ENCODE peak calls at places on chromosome 20, in six cellular contexts. I is IMR-90, J is GM12878, D is K562, V is HepG2, G is H1. S is an unnamed sample. For H3K4me1, the result is how much of the 10 kb centered on the place peaks cover.

GRCh38 chr20:21303872-21304586 is 898 bp downstream of the XRN2 start:
- DNase-seq in I (peak), J (no peak), D (no peak), V (no peak), G (no peak), S (no peak)

GRCh38 chr20:5061209-5061608 is 58.5 kb downstream of the PCNA start:
- DNase-seq in I (peak), J (no peak), D (no peak), V (peak), G (no peak), S (peak)

GRCh38 chr20:4434681-4435080 is 287.0 kb upstream of the PRND start:
- DNase-seq in I (peak), J (no peak), D (no peak), V (no peak), G (no peak), S (no peak)

GRCh38 chr20:6829510-6830116 is 62.1 kb downstream of the BMP2 start:
- DNase-seq in I (peak), J (no peak), D (no peak), V (peak), G (no peak), S (no peak)

GRCh38 chr20:10367425-10367920 is 66.5 kb downstream of the MKKS start:
- DNase-seq in I (no peak), J (no peak), D (no peak), V (no peak), G (no peak), S (no peak)

GRCh38 chr20:3753098-3753497 is 14.5 kb downstream of the ADISSP start:
- DNase-seq in I (peak), J (no peak), D (peak), V (peak), G (peak), S (peak)

GRCh38 chr20:22402990-22403859 is 181.1 kb downstream of the FOXA2 start:
- DNase-seq in I (no peak), J (no peak), D (no peak), V (peak), G (no peak), S (no peak)

GRCh38 chr20:2946988-2947961 is 74.0 kb downstream of the PTPRA start:
- DNase-seq in I (peak), J (no peak), D (peak), V (peak), G (no peak), S (no peak)

GRCh38 chr20:21289651-21290050 is 13.5 kb upstream of the XRN2 start:
- DNase-seq in I (peak), J (no peak), D (no peak), V (no peak), G (no peak), S (no peak)

GRCh38 chr20:19915111-19915798 is 101.9 kb upstream of the NAA20 start:
- DNase-seq in I (no peak), J (no peak), D (no peak), V (no peak), G (no peak), S (no peak)

GRCh38 chr20:64223526-64224067 is 32.0 kb upstream of the PCMTD2 start:
- DNase-seq in I (peak), J (no peak), D (peak), V (peak), G (peak), S (no peak)

GRCh38 chr20:5510446-5510845 is 193.7 kb upstream of the PROKR2 start:
- DNase-seq in I (no peak), J (no peak), D (no peak), V (no peak), G (peak), S (no peak)

GRCh38 chr20:63964412-63964811 is 5.3 kb downstream of the ZNF512B start:
- DNase-seq in I (no peak), J (no peak), D (no peak), V (no peak), G (no peak), S (no peak)

GRCh38 chr20:14845199-14846160 is 508.1 kb upstream of the FLRT3 start:
- DNase-seq in I (no peak), J (no peak), D (no peak), V (no peak), G (no peak), S (no peak)

GRCh38 chr20:49980140-49981008 is 2.4 kb upstream of the SNAI1 start:
- DNase-seq in I (no peak), J (no peak), D (no peak), V (no peak), G (no peak), S (no peak)

GRCh38 chr20:36760647-36761046 is 12.9 kb downstream of the DSN1 start:
- DNase-seq in I (no peak), J (no peak), D (no peak), V (peak), G (no peak), S (no peak)

GRCh38 chr20:7716286-7716972 is 223.8 kb downstream of the HAO1 start:
- DNase-seq in I (no peak), J (no peak), D (no peak), V (no peak), G (no peak), S (no peak)

GRCh38 chr20:16518068-16518783 is 55.0 kb downstream of the KIF16B start:
- DNase-seq in I (peak), J (no peak), D (peak), V (peak), G (no peak), S (peak)

GRCh38 chr20:46767127-46767761 is 57.8 kb downstream of the SLC2A10 start:
- DNase-seq in I (peak), J (no peak), D (peak), V (peak), G (peak), S (peak)

GRCh38 chr20:23086056-23086551 is at the start of gene CD93:
- DNase-seq in I (peak), J (no peak), D (peak), V (no peak), G (no peak), S (no peak)

GRCh38 chr20:32364554-32365208 is 6.5 kb downstream of the ASXL1 start:
- DNase-seq in I (no peak), J (no peak), D (no peak), V (no peak), G (no peak), S (no peak)

GRCh38 chr20:32363492-32363891 is 5.4 kb downstream of the ASXL1 start:
- DNase-seq in I (no peak), J (no peak), D (no peak), V (no peak), G (no peak), S (no peak)

GRCh38 chr20:32366380-32366779 is 8.2 kb downstream of the ASXL1 start:
- DNase-seq in I (no peak), J (no peak), D (no peak), V (no peak), G (no peak), S (no peak)

GRCh38 chr20:32362924-32363364 is 4.8 kb downstream of the ASXL1 start:
- DNase-seq in I (peak), J (no peak), D (no peak), V (peak), G (no peak), S (no peak)

GRCh38 chr20:32365560-32365959 is 7.4 kb downstream of the ASXL1 start:
- DNase-seq in I (no peak), J (no peak), D (no peak), V (no peak), G (no peak), S (no peak)
- H3K4me1 ChIP-seq in I (under half), J (under half), D (under half), V (half or more), G (under half), S (under half)

GRCh38 chr20:52540489-52540888 is 348.9 kb upstream of the ZFP64 start:
- DNase-seq in I (no peak), J (no peak), D (no peak), V (no peak), G (no peak), S (no peak)
- H3K9ac ChIP-seq in I (no peak), J (no peak), D (no peak), V (no peak), G (no peak), S (no peak)

DNA sequence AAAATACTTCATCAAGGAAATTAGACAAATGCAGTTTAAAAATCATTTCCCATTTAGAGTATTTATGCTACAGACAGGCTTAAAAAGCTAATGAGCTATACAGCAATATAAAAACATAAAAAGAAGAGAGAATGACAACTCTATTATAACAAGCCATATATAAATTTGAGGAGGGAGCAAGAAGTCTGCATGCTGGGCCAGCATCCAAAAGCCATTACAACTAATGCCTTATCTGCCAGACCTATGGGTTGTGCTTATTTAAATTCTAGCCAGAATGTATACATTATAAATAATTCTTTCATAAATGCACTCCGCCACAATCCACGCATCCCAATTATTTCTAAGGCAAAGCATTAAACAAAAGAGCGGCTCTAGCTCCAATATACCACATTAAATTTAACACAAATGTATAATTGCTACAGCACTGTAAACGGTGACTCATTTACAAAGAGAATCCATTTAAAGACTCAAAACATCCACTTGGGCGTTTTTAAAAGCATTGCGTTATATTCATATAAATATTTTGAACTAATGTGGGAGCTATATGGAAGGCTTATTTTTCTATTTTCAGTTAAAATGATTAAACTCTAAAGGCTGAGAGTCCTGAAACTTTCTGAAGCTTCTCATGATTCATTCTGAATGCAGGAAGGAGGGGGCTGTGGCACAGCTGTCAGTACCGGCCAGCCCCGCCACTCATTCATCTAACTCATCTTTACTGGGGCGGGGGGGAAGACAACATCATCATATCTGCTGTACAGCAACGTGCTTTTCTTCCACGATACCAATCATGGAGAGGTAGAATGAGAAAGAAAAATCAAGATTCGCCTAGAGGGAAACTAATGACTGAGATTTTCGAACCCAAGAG is 37.7 kb upstream of the RAB22A start:
- DNase-seq in I (peak), J (no peak), D (no peak), V (no peak), G (no peak), S (no peak)
- TF ChIP-seq CEBPB in I (peak), J (no peak), D (no peak), V (no peak), G (no peak), S (no peak)

GRCh38 chr20:32609993-32610896 is 25.1 kb upstream of the NOL4L start:
- DNase-seq in I (no peak), J (no peak), D (no peak), V (no peak), G (no peak), S (no peak)

GRCh38 chr20:32610897-32611218 is 25.7 kb upstream of the NOL4L start:
- DNase-seq in I (no peak), J (no peak), D (no peak), V (no peak), G (no peak), S (no peak)

GRCh38 chr20:32607727-32608663 is 22.9 kb upstream of the NOL4L start:
- DNase-seq in I (no peak), J (no peak), D (no peak), V (no peak), G (no peak), S (no peak)

GRCh38 chr20:32608664-32609015 is 23.5 kb upstream of the NOL4L start:
- DNase-seq in I (no peak), J (no peak), D (no peak), V (no peak), G (no peak), S (no peak)

DNA sequence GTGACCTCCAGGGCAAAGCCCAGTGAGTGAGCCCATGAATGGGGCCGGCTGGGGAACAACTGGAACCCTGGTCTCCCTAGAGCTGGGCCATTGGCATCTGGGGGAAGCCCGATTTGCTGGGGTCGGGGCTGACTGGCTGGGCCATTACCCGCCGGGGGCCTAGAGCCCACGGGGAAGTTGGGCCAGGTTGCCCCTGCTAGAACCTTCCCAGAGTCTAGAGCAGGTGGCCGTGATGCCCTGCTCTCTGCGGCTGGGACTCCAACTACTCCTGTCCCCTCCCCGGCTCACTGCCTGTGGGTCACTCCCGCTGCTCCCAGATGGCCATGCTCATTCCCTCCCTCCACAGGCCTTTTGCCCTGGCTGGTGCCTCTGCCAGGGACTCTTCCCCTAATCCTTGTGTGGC is 24.2 kb upstream of the NOL4L start:
- DNase-seq in I (no peak), J (no peak), D (no peak), V (no peak), G (no peak), S (no peak)
- H3K4me1 ChIP-seq in I (under half), J (under half), D (half or more), V (half or more), G (under half), S (under half)

GRCh38 chr20:53828673-53829085 is 235.0 kb upstream of the ZNF217 start:
- DNase-seq in I (peak), J (no peak), D (peak), V (no peak), G (no peak), S (peak)
- H3K9ac ChIP-seq in I (peak), J (peak), D (no peak), V (no peak), G (no peak), S (peak)

DNA sequence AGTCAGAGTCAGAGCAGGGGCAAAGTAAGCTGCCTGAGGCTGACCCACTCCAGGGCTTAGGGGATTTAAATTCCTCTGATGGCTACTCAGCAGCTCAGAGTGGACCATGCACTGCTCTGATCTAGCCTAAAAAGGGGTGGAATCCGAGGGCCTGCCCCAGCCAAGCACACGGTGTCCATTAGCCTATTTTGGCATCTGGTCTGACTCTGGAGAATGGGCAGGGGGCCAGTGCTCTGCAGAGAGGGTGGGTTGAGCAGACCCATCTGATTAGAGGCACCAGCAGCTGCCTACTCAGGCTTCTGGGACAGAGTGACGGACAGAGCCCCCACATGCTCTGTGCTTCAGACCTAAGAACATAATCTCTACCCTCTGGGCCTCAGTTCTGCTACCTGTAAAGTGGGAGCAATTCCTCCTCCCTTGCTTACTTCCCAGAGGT is 25.9 kb upstream of the TGM2 start:
- DNase-seq in I (no peak), J (no peak), D (no peak), V (no peak), G (no peak), S (no peak)
- TF ChIP-seq CEBPB in I (no peak), J (no peak), D (no peak), V (no peak), G (no peak), S (no peak)

GRCh38 chr20:35304956-35305355 is 12.7 kb upstream of the FAM83C start:
- DNase-seq in I (no peak), J (no peak), D (no peak), V (no peak), G (no peak), S (no peak)

GRCh38 chr20:35305682-35306556 is 13.7 kb upstream of the FAM83C start:
- DNase-seq in I (peak), J (no peak), D (peak), V (peak), G (no peak), S (peak)

GRCh38 chr20:35302421-35303335 is 10.5 kb upstream of the FAM83C start:
- DNase-seq in I (peak), J (no peak), D (no peak), V (no peak), G (no peak), S (no peak)

GRCh38 chr20:35303382-35303734 is 11.1 kb upstream of the FAM83C start:
- DNase-seq in I (no peak), J (no peak), D (no peak), V (no peak), G (no peak), S (no peak)

GRCh38 chr20:35303735-35304431 is 11.7 kb upstream of the FAM83C start:
- DNase-seq in I (peak), J (peak), D (peak), V (peak), G (peak), S (peak)
- H3K4me1 ChIP-seq in I (half or more), J (under half), D (under half), V (under half), G (under half), S (under half)

GRCh38 chr20:25285091-25285647 is 37.3 kb downstream of the PYGB start:
- DNase-seq in I (no peak), J (no peak), D (peak), V (no peak), G (peak), S (no peak)

GRCh38 chr20:25282796-25283195 is 34.9 kb downstream of the PYGB start:
- DNase-seq in I (no peak), J (no peak), D (no peak), V (no peak), G (peak), S (no peak)

GRCh38 chr20:25282034-25282781 is 34.3 kb downstream of the PYGB start:
- DNase-seq in I (no peak), J (no peak), D (no peak), V (no peak), G (peak), S (no peak)

GRCh38 chr20:25283221-25283951 is 35.5 kb downstream of the PYGB start:
- DNase-seq in I (no peak), J (no peak), D (no peak), V (no peak), G (peak), S (no peak)

DNA sequence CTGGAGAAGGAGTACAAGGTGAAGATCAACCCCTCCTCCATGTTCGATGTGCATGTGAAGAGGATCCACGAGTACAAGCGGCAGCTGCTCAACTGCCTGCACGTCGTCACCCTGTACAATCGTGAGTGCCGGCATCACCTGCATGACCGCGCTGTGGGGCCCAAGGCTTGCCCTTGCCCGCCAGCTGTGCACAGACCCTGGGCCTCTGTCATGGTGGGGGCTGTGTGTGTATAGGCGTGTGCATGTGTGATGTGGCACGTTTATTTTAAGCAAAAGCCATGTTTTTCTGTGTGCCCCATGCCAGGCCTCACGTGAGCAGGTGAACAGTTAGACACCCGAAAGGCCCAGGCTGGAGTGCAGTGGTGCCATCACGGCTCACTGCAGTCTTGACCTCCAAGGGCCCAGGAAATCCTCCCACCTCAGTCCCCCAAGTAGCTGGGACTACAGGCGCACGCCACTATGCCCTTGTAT is 36.3 kb downstream of the PYGB start:
- DNase-seq in I (no peak), J (no peak), D (no peak), V (no peak), G (peak), S (no peak)
- H3K9ac ChIP-seq in I (no peak), J (no peak), D (no peak), V (no peak), G (no peak), S (no peak)